ENCODE peak calls at places on chromosome 22, in eight cellular contexts. One of them, this sample, is unnamed.

GRCh38 chr22:46815132-46815531 is 52.7 kb downstream of the TBC1D22A start:
- DNase-seq in A549: no peak
- DNase-seq in sigmoid colon: no peak
- DNase-seq in keratinocyte: no peak
- DNase-seq in colonic mucosa: peak
- DNase-seq in tibial nerve: no peak
- DNase-seq in thoracic aorta: no peak
- DNase-seq in astrocyte of the cerebellum: no peak
- DNase-seq in this sample: no peak

GRCh38 chr22:28297504-28297903 is 378.4 kb upstream of the PITPNB start:
- DNase-seq in A549: no peak
- DNase-seq in sigmoid colon: no peak
- DNase-seq in keratinocyte: no peak
- DNase-seq in colonic mucosa: no peak
- DNase-seq in tibial nerve: no peak
- DNase-seq in thoracic aorta: no peak
- DNase-seq in astrocyte of the cerebellum: no peak
- DNase-seq in this sample: no peak

GRCh38 chr22:23107487-23108323 is 34.1 kb downstream of the RSPH14 start:
- DNase-seq in A549: no peak
- DNase-seq in sigmoid colon: no peak
- DNase-seq in keratinocyte: no peak
- DNase-seq in colonic mucosa: peak
- DNase-seq in tibial nerve: no peak
- DNase-seq in thoracic aorta: no peak
- DNase-seq in astrocyte of the cerebellum: no peak
- DNase-seq in this sample: no peak

GRCh38 chr22:20430641-20431519 is 6.7 kb downstream of the SCARF2 start:
- DNase-seq in A549: peak
- DNase-seq in sigmoid colon: peak
- DNase-seq in keratinocyte: no peak
- DNase-seq in colonic mucosa: peak
- DNase-seq in tibial nerve: no peak
- DNase-seq in thoracic aorta: no peak
- DNase-seq in astrocyte of the cerebellum: no peak
- DNase-seq in this sample: no peak

GRCh38 chr22:44901301-44901700 is 108.5 kb downstream of the PHF21B start:
- DNase-seq in A549: peak
- DNase-seq in sigmoid colon: no peak
- DNase-seq in keratinocyte: no peak
- DNase-seq in colonic mucosa: no peak
- DNase-seq in tibial nerve: no peak
- DNase-seq in thoracic aorta: no peak
- DNase-seq in astrocyte of the cerebellum: no peak
- DNase-seq in this sample: no peak

GRCh38 chr22:28750471-28750881 is 8.6 kb downstream of the HSCB start:
- DNase-seq in A549: no peak
- DNase-seq in sigmoid colon: no peak
- DNase-seq in keratinocyte: no peak
- DNase-seq in colonic mucosa: no peak
- DNase-seq in tibial nerve: no peak
- DNase-seq in thoracic aorta: no peak
- DNase-seq in astrocyte of the cerebellum: peak
- DNase-seq in this sample: peak

GRCh38 chr22:27687984-27688545 is 113.5 kb downstream of the MN1 start:
- DNase-seq in A549: peak
- DNase-seq in sigmoid colon: no peak
- DNase-seq in keratinocyte: no peak
- DNase-seq in colonic mucosa: no peak
- DNase-seq in tibial nerve: no peak
- DNase-seq in thoracic aorta: no peak
- DNase-seq in astrocyte of the cerebellum: no peak
- DNase-seq in this sample: no peak

GRCh38 chr22:35322893-35323292 is 23.2 kb downstream of the TOM1 start:
- DNase-seq in A549: no peak
- DNase-seq in sigmoid colon: no peak
- DNase-seq in keratinocyte: no peak
- DNase-seq in colonic mucosa: no peak
- DNase-seq in tibial nerve: no peak
- DNase-seq in thoracic aorta: no peak
- DNase-seq in astrocyte of the cerebellum: no peak
- DNase-seq in this sample: no peak

GRCh38 chr22:28594784-28595324 is 84.8 kb downstream of the TTC28 start:
- DNase-seq in A549: peak
- DNase-seq in sigmoid colon: no peak
- DNase-seq in keratinocyte: peak
- DNase-seq in colonic mucosa: no peak
- DNase-seq in tibial nerve: no peak
- DNase-seq in thoracic aorta: no peak
- DNase-seq in astrocyte of the cerebellum: peak
- DNase-seq in this sample: peak

GRCh38 chr22:22018825-22019658 is 36.5 kb upstream of the TOP3B start:
- DNase-seq in A549: no peak
- DNase-seq in sigmoid colon: no peak
- DNase-seq in keratinocyte: no peak
- DNase-seq in colonic mucosa: no peak
- DNase-seq in tibial nerve: no peak
- DNase-seq in thoracic aorta: no peak
- DNase-seq in astrocyte of the cerebellum: no peak
- DNase-seq in this sample: no peak

GRCh38 chr22:48217596-48217995 is 1455.1 kb downstream of the TBC1D22A start:
- DNase-seq in A549: no peak
- DNase-seq in sigmoid colon: no peak
- DNase-seq in keratinocyte: no peak
- DNase-seq in colonic mucosa: no peak
- DNase-seq in tibial nerve: no peak
- DNase-seq in thoracic aorta: no peak
- DNase-seq in astrocyte of the cerebellum: no peak
- DNase-seq in this sample: no peak

GRCh38 chr22:32564170-32565001 is 89.8 kb downstream of the FBXO7 start:
- DNase-seq in A549: peak
- DNase-seq in sigmoid colon: peak
- DNase-seq in keratinocyte: no peak
- DNase-seq in colonic mucosa: no peak
- DNase-seq in tibial nerve: no peak
- DNase-seq in thoracic aorta: no peak
- DNase-seq in astrocyte of the cerebellum: no peak
- DNase-seq in this sample: peak

GRCh38 chr22:47386812-47387510 is 624.5 kb downstream of the TBC1D22A start:
- DNase-seq in A549: no peak
- DNase-seq in sigmoid colon: peak
- DNase-seq in keratinocyte: no peak
- DNase-seq in colonic mucosa: no peak
- DNase-seq in tibial nerve: no peak
- DNase-seq in thoracic aorta: no peak
- DNase-seq in astrocyte of the cerebellum: peak
- DNase-seq in this sample: no peak

GRCh38 chr22:27804683-27805297 is 3.2 kb upstream of the MN1 start:
- DNase-seq in A549: peak
- DNase-seq in sigmoid colon: peak
- DNase-seq in keratinocyte: no peak
- DNase-seq in colonic mucosa: peak
- DNase-seq in tibial nerve: peak
- DNase-seq in thoracic aorta: no peak
- DNase-seq in astrocyte of the cerebellum: no peak
- DNase-seq in this sample: peak

GRCh38 chr22:17823964-17824363 is 49.7 kb upstream of the BID start:
- DNase-seq in A549: no peak
- DNase-seq in sigmoid colon: no peak
- DNase-seq in keratinocyte: no peak
- DNase-seq in colonic mucosa: no peak
- DNase-seq in tibial nerve: no peak
- DNase-seq in thoracic aorta: no peak
- DNase-seq in astrocyte of the cerebellum: no peak
- DNase-seq in this sample: no peak

GRCh38 chr22:30310881-30311771 is 15.6 kb downstream of the TBC1D10A start:
- DNase-seq in A549: no peak
- DNase-seq in sigmoid colon: peak
- DNase-seq in keratinocyte: no peak
- DNase-seq in colonic mucosa: peak
- DNase-seq in tibial nerve: peak
- DNase-seq in thoracic aorta: peak
- DNase-seq in astrocyte of the cerebellum: peak
- DNase-seq in this sample: no peak

GRCh38 chr22:19782533-19782932 is 22.0 kb downstream of the TBX1 start:
- DNase-seq in A549: no peak
- DNase-seq in sigmoid colon: no peak
- DNase-seq in keratinocyte: no peak
- DNase-seq in colonic mucosa: no peak
- DNase-seq in tibial nerve: no peak
- DNase-seq in thoracic aorta: no peak
- DNase-seq in astrocyte of the cerebellum: no peak
- DNase-seq in this sample: no peak

GRCh38 chr22:49699476-49699875 is 128.2 kb downstream of the BRD1 start:
- DNase-seq in A549: no peak
- DNase-seq in sigmoid colon: no peak
- DNase-seq in keratinocyte: no peak
- DNase-seq in colonic mucosa: no peak
- DNase-seq in tibial nerve: no peak
- DNase-seq in thoracic aorta: no peak
- DNase-seq in astrocyte of the cerebellum: no peak
- DNase-seq in this sample: no peak

GRCh38 chr22:49703391-49703926 is 124.2 kb downstream of the BRD1 start:
- DNase-seq in A549: no peak
- DNase-seq in sigmoid colon: no peak
- DNase-seq in keratinocyte: no peak
- DNase-seq in colonic mucosa: no peak
- DNase-seq in tibial nerve: no peak
- DNase-seq in thoracic aorta: no peak
- DNase-seq in astrocyte of the cerebellum: no peak
- DNase-seq in this sample: no peak

GRCh38 chr22:49699928-49700498 is 127.7 kb downstream of the BRD1 start:
- DNase-seq in A549: no peak
- DNase-seq in sigmoid colon: no peak
- DNase-seq in keratinocyte: no peak
- DNase-seq in colonic mucosa: no peak
- DNase-seq in tibial nerve: no peak
- DNase-seq in thoracic aorta: no peak
- DNase-seq in astrocyte of the cerebellum: no peak
- DNase-seq in this sample: no peak

GRCh38 chr22:49702068-49702397 is 125.6 kb downstream of the BRD1 start:
- DNase-seq in A549: no peak
- DNase-seq in sigmoid colon: no peak
- DNase-seq in keratinocyte: no peak
- DNase-seq in colonic mucosa: no peak
- DNase-seq in tibial nerve: no peak
- DNase-seq in thoracic aorta: no peak
- DNase-seq in astrocyte of the cerebellum: no peak
- DNase-seq in this sample: no peak

DNA sequence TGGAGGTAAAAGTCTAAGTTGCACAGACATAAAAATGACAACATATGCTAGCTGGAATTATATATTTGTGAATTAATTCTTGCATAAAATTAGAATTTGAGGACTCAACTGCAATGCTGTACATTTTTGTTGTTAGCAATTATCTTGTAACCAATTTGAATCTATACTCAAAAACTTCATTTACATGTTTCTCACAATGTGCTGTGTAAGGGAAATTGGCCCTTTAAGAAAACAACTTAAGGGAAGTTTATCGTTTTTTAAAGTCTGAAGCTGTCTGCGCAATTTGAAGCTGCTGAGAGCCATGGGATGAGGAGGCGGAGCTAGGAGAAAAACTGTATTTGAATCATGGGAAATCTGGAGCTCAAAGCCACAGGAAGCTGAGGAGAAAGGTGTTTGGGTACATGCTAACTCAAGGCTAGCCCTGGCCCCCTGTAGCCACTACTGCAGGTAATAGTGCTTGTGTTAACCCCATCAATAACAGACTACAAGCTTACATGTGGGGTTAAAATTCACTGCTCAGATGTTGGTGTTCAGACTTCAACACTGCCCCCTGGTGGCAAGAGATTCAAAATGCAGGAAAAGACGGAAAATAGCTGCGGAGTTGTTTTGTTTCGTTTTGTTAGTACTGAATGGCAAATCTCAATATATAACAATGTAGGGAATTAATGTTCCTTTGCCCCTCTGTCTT is 126.1 kb downstream of the BRD1 start:
- DNase-seq in A549: no peak
- DNase-seq in sigmoid colon: no peak
- DNase-seq in keratinocyte: no peak
- DNase-seq in colonic mucosa: no peak
- DNase-seq in tibial nerve: no peak
- DNase-seq in thoracic aorta: no peak
- DNase-seq in astrocyte of the cerebellum: no peak
- DNase-seq in this sample: no peak
- TF ChIP-seq CTCF in A549: peak
- TF ChIP-seq CTCF in sigmoid colon: no peak
- TF ChIP-seq CTCF in keratinocyte: peak
- TF ChIP-seq CTCF in colonic mucosa: peak
- TF ChIP-seq CTCF in tibial nerve: no peak
- TF ChIP-seq CTCF in thoracic aorta: no peak
- TF ChIP-seq CTCF in astrocyte of the cerebellum: peak
- TF ChIP-seq CTCF in this sample: no peak

GRCh38 chr22:39530692-39531331 is 1.7 kb downstream of the RPS19BP1 start:
- DNase-seq in A549: no peak
- DNase-seq in sigmoid colon: no peak
- DNase-seq in keratinocyte: no peak
- DNase-seq in colonic mucosa: peak
- DNase-seq in tibial nerve: no peak
- DNase-seq in thoracic aorta: no peak
- DNase-seq in astrocyte of the cerebellum: no peak
- DNase-seq in this sample: peak
- TF ChIP-seq CTCF in A549: no peak
- TF ChIP-seq CTCF in sigmoid colon: peak
- TF ChIP-seq CTCF in keratinocyte: no peak
- TF ChIP-seq CTCF in colonic mucosa: no peak
- TF ChIP-seq CTCF in tibial nerve: no peak
- TF ChIP-seq CTCF in thoracic aorta: no peak
- TF ChIP-seq CTCF in astrocyte of the cerebellum: peak
- TF ChIP-seq CTCF in this sample: peak

DNA sequence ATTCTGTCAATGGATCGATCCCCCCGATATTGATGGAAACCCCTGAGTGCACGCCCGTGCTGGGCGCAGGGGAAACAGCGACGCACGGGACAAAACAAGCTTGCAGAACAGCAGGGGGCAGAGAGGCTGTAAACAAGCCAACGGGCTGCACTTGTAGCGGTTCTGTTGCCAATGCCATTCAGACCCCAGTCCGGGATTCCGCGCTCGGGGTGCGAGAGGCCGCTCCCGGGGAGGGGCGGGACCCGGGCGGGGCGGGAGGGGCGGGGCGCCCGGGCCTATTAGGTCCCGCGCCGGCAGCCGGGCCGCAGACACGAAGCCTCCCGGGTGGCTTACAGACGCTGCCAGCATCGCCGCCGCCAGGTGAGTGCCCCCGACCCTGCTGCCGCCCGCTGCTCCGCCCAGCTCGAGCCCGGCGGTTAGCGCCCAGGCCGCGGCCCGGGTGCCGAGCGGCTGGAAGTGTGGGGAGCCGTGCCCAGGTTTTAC is at the start of gene BIK:
- DNase-seq in A549: peak
- DNase-seq in sigmoid colon: no peak
- DNase-seq in keratinocyte: no peak
- DNase-seq in colonic mucosa: peak
- DNase-seq in tibial nerve: peak
- DNase-seq in thoracic aorta: no peak
- DNase-seq in astrocyte of the cerebellum: no peak
- DNase-seq in this sample: no peak
- TF ChIP-seq CTCF in A549: no peak
- TF ChIP-seq CTCF in sigmoid colon: no peak
- TF ChIP-seq CTCF in keratinocyte: peak
- TF ChIP-seq CTCF in colonic mucosa: no peak
- TF ChIP-seq CTCF in tibial nerve: no peak
- TF ChIP-seq CTCF in thoracic aorta: peak
- TF ChIP-seq CTCF in astrocyte of the cerebellum: no peak
- TF ChIP-seq CTCF in this sample: peak

GRCh38 chr22:36977401-36977861 is 41.8 kb downstream of the TST start:
- DNase-seq in A549: peak
- DNase-seq in sigmoid colon: peak
- DNase-seq in keratinocyte: no peak
- DNase-seq in colonic mucosa: peak
- DNase-seq in tibial nerve: peak
- DNase-seq in thoracic aorta: no peak
- DNase-seq in astrocyte of the cerebellum: no peak
- DNase-seq in this sample: peak
- TF ChIP-seq CTCF in A549: peak
- TF ChIP-seq CTCF in sigmoid colon: no peak
- TF ChIP-seq CTCF in keratinocyte: no peak
- TF ChIP-seq CTCF in colonic mucosa: peak
- TF ChIP-seq CTCF in tibial nerve: no peak
- TF ChIP-seq CTCF in thoracic aorta: no peak
- TF ChIP-seq CTCF in astrocyte of the cerebellum: peak
- TF ChIP-seq CTCF in this sample: peak